ENCODE peak calls at places on chromosomes 6 and 20, in five cellular contexts. S is GM12878, P is HepG2, T is K562, A is H1. Z is an unnamed sample.

GRCh38 chr6:96460052-96460700 is 61.4 kb upstream of the UFL1 start:
- DNase-seq in A (no peak), S (no peak), P (no peak), T (no peak), Z (no peak)

GRCh38 chr6:38058022-38058421 is 238.5 kb downstream of the ZFAND3 start:
- DNase-seq in A (no peak), S (peak), P (peak), T (no peak), Z (peak)

GRCh38 chr6:110524305-110524704 is 47.9 kb upstream of the SLC22A16 start:
- DNase-seq in A (no peak), T (no peak), P (no peak), S (no peak), Z (no peak)

GRCh38 chr6:165744515-165745228 is 81.6 kb upstream of the PDE10A start:
- DNase-seq in A (no peak), P (no peak), T (no peak), S (peak), Z (no peak)

GRCh38 chr6:14930366-14930989 is 315.4 kb upstream of the JARID2 start:
- DNase-seq in A (no peak), P (no peak), T (no peak), S (no peak), Z (no peak)

GRCh38 chr6:138869343-138869742 is 73.5 kb downstream of the ECT2L start:
- DNase-seq in A (no peak), P (no peak), S (no peak), T (no peak), Z (no peak)

GRCh38 chr6:166449641-166450040 is 66.9 kb upstream of the MPC1 start:
- DNase-seq in T (no peak), P (no peak), S (no peak), A (no peak), Z (no peak)

GRCh38 chr20:34045930-34046329 is 52.2 kb downstream of the RALY start:
- DNase-seq in P (peak), T (no peak), S (no peak), A (peak), Z (no peak)

GRCh38 chr6:12222405-12223366 is 67.5 kb upstream of the EDN1 start:
- DNase-seq in P (no peak), T (no peak), S (no peak), A (no peak), Z (no peak)

GRCh38 chr20:59775221-59776055 is 158.0 kb downstream of the SYCP2 start:
- DNase-seq in A (no peak), S (no peak), T (no peak), P (no peak), Z (no peak)

GRCh38 chr20:63697868-63698545 is 1.6 kb downstream of the TNFRSF6B start:
- DNase-seq in A (no peak), T (no peak), S (no peak), P (no peak), Z (no peak)

GRCh38 chr6:140960566-140960965 is 1172.2 kb upstream of the GJE1 start:
- DNase-seq in S (no peak), T (no peak), P (no peak), A (no peak), Z (no peak)

GRCh38 chr20:14741616-14742015 is 404.2 kb upstream of the FLRT3 start:
- DNase-seq in A (no peak), S (no peak), P (no peak), T (no peak), Z (no peak)

GRCh38 chr6:25279748-25280616 is 808 bp downstream of the CARMIL1 start:
- DNase-seq in S (no peak), A (peak), P (peak), T (no peak), Z (no peak)

GRCh38 chr6:25278914-25279747 is at the start of gene CARMIL1:
- DNase-seq in T (peak), A (peak), S (no peak), P (peak), Z (peak)

GRCh38 chr6:25277857-25278256 is 1.3 kb upstream of the CARMIL1 start:
- DNase-seq in A (no peak), P (no peak), T (no peak), S (no peak), Z (no peak)

GRCh38 chr6:25278557-25278913 is 639 bp upstream of the CARMIL1 start:
- DNase-seq in A (no peak), P (no peak), T (no peak), S (no peak), Z (no peak)

GRCh38 chr6:25280617-25280990 is 1.4 kb downstream of the CARMIL1 start:
- DNase-seq in T (no peak), P (peak), S (no peak), A (no peak), Z (no peak)
- H3K27ac ChIP-seq in T (no peak), P (no peak), S (no peak), A (no peak), Z (no peak)

GRCh38 chr6:3759656-3760245 is 8.2 kb upstream of the PXDC1 start:
- DNase-seq in A (no peak), S (no peak), P (peak), T (no peak), Z (no peak)

GRCh38 chr6:3758842-3759144 is 7.3 kb upstream of the PXDC1 start:
- DNase-seq in T (no peak), A (no peak), P (peak), S (no peak), Z (no peak)

GRCh38 chr6:3757241-3757641 is 5.7 kb upstream of the PXDC1 start:
- DNase-seq in S (no peak), T (no peak), A (no peak), P (no peak), Z (no peak)

GRCh38 chr6:3755637-3756515 is 4.4 kb upstream of the PXDC1 start:
- DNase-seq in A (no peak), S (no peak), P (no peak), T (no peak), Z (no peak)

GRCh38 chr6:3756516-3757010 is 5.0 kb upstream of the PXDC1 start:
- DNase-seq in A (no peak), T (no peak), S (no peak), P (no peak), Z (no peak)
- H3K9ac ChIP-seq in A (no peak), T (no peak), S (no peak), P (no peak), Z (no peak)

DNA sequence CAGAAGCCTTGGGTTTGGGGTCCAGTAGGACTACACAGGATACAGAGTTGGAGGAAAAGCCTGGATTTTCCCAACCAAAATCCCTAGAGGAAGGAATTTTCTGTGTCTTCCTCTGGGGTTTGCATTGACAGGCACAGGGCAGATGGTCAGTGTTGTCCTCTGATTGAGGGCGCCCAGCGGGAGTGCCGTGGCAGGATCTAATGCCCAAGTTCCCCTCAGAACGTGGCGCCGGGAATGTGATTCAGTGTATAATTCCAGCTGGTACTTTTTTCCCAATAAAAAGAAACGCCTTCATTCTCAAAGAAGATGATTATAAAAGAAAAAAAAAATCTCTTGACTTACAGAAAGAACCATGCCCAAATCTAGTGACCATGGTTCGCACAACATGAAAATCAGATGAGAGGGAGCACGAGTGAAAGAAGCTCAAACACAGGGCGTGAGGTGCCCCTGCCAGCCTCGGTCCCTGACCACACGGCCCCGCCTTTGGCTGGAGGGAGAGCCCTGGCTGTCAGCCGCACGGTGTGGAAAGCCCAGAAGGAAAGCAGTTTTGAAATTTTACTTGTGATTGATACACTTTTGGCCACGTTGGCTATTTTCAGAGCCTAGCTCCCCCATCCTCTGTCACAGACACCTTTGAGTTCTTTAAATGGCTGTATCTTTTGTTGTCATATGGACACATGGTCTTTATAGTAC is 31.6 kb downstream of the VEGFA start:
- DNase-seq in T (no peak), P (no peak), A (no peak), S (no peak), Z (no peak)
- TF ChIP-seq SRF in T (no peak), P (no peak), A (no peak), S (no peak), Z (no peak)

DNA sequence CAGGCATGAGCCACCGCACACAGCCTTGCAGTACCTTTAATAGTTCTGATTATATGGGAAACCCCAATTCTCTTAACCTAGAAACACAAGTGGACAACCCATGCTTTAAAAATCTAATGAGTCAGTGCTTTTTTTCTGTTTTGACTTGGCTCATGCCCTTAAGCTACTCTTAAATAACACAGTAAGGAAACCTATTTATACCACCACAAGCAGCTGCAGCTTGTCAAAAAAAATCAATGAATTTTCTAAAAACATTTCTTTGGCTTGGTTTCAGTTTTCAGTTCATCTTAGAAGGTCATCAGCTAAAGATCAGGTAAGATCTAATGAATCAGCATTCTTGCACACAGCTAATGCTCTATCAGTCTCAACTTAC is 124.1 kb upstream of the DST start:
- DNase-seq in P (no peak), T (no peak), S (peak), A (no peak), Z (no peak)
- H3K27ac ChIP-seq in P (no peak), T (no peak), S (peak), A (no peak), Z (no peak)

GRCh38 chr6:1802495-1803395 is 193.0 kb downstream of the FOXC1 start:
- DNase-seq in T (no peak), S (no peak), A (no peak), P (no peak), Z (no peak)
- H3K9ac ChIP-seq in T (no peak), S (no peak), A (no peak), P (no peak), Z (no peak)

GRCh38 chr6:134309227-134309626 is 8.7 kb downstream of the SGK1 start:
- DNase-seq in P (no peak), T (no peak), A (no peak), S (no peak), Z (no peak)

GRCh38 chr6:134307870-134308269 is 10.0 kb downstream of the SGK1 start:
- DNase-seq in S (no peak), T (no peak), P (no peak), A (no peak), Z (no peak)

GRCh38 chr6:134310206-134310605 is 7.7 kb downstream of the SGK1 start:
- DNase-seq in P (no peak), S (no peak), T (no peak), A (no peak), Z (no peak)

GRCh38 chr6:134308800-134309199 is 9.1 kb downstream of the SGK1 start:
- DNase-seq in A (no peak), S (no peak), T (no peak), P (no peak), Z (no peak)

GRCh38 chr6:134307074-134307473 is 10.8 kb downstream of the SGK1 start:
- DNase-seq in A (no peak), P (no peak), S (no peak), T (no peak), Z (no peak)
- TF ChIP-seq SRF in A (no peak), P (no peak), S (no peak), T (no peak), Z (no peak)

GRCh38 chr20:51731771-51732453 is 36.3 kb downstream of the ATP9A start:
- DNase-seq in T (no peak), A (no peak), P (no peak), S (no peak), Z (no peak)
- H3K27ac ChIP-seq in T (no peak), A (no peak), P (no peak), S (no peak), Z (no peak)